ENCODE peak calls at places on chromosome 20, in nine cellular contexts. Y is SW480; A is Daoy; B is mucosa of gallbladder; R is EL; D is T-cell; J is SW 1271; N is activated effector memory CD4-positive, alpha-beta T cell treated with Interleukin-2 at 50 U/mL for 16 hours; K is activated CD8-positive, alpha-beta memory T cell treated with anti-CD3 and anti-CD28 coated beads for 4 hours. T is an unnamed sample.
A peak's percentile ranks its signal among the peaks of the same experiment; 100 is the strongest.

GRCh38 chr20:45343867-45344721 is 4.1 kb downstream of the SDC4 start:
- DNase-seq in D (no peak), N (no peak), R (peak; percentile 96), A (peak; percentile 90), K (no peak), J (peak; percentile 88), Y (peak; percentile 92), B (peak; percentile 74), T (peak; percentile 87)

GRCh38 chr20:41482647-41483552 is 116.3 kb upstream of the EMILIN3 start:
- DNase-seq in N (no peak), B (no peak), Y (no peak), K (no peak), A (peak; percentile 11), R (peak; percentile 95), D (no peak), J (peak; percentile 76), T (peak; percentile 43)

GRCh38 chr20:2840967-2841531 is 504 bp downstream of the VPS16 start:
- DNase-seq in D (peak; percentile 17), R (peak; percentile 85), J (peak; percentile 80), A (peak; percentile 76), B (peak; percentile 27), N (no peak), K (no peak), Y (peak; percentile 54), T (no peak)

GRCh38 chr20:24608926-24609667 is 139.7 kb downstream of the SYNDIG1 start:
- DNase-seq in K (no peak), Y (no peak), J (no peak), R (no peak), N (no peak), B (no peak), A (no peak), D (no peak), T (no peak)

GRCh38 chr20:62496525-62497218 is 20.9 kb upstream of the GATA5 start:
- DNase-seq in N (no peak), R (no peak), J (no peak), D (no peak), A (peak; percentile 36), K (no peak), Y (no peak), B (no peak), T (no peak)

GRCh38 chr20:17863577-17864292 is 104.9 kb downstream of the SNX5 start:
- DNase-seq in Y (peak; percentile 79), R (no peak), D (no peak), N (no peak), B (peak; percentile 84), K (no peak), J (no peak), A (no peak), T (no peak)

GRCh38 chr20:23920936-23921335 is 41.4 kb upstream of the CST5 start:
- DNase-seq in K (no peak), B (no peak), N (no peak), J (no peak), D (no peak), Y (no peak), R (no peak), A (no peak), T (no peak)

GRCh38 chr20:53917145-53918009 is 153.0 kb downstream of the BCAS1 start:
- DNase-seq in Y (no peak), B (peak; percentile 72), D (no peak), J (no peak), N (no peak), R (peak; percentile 71), A (peak; percentile 75), K (no peak), T (no peak)

GRCh38 chr20:64256282-64256947 is 867 bp downstream of the PCMTD2 start:
- DNase-seq in D (no peak), R (no peak), A (no peak), J (no peak), N (no peak), B (no peak), Y (no peak), K (no peak), T (no peak)

GRCh38 chr20:33465536-33466302 is 22.2 kb upstream of the SNTA1 start:
- DNase-seq in R (no peak), D (no peak), Y (no peak), A (no peak), K (no peak), J (no peak), B (no peak), N (no peak), T (no peak)

GRCh38 chr20:3364323-3365013 is 43.0 kb downstream of the DNAAF9 start:
- DNase-seq in A (no peak), D (no peak), B (no peak), J (no peak), R (no peak), K (no peak), Y (no peak), N (no peak), T (no peak)

GRCh38 chr20:35395728-35396127 is 16.0 kb downstream of the UQCC1 start:
- DNase-seq in K (no peak), J (no peak), A (peak; percentile 80), R (peak; percentile 92), N (no peak), D (no peak), B (no peak), Y (no peak), T (no peak)

GRCh38 chr20:34637245-34638185 is 39.4 kb downstream of the PIGU start:
- DNase-seq in R (peak; percentile 62), K (no peak), J (no peak), N (no peak), D (no peak), Y (no peak), B (peak; percentile 30), A (no peak), T (no peak)

GRCh38 chr20:17912916-17913315 is 55.7 kb downstream of the SNX5 start:
- DNase-seq in Y (no peak), D (no peak), J (no peak), K (no peak), A (no peak), R (peak; percentile 48), N (no peak), B (no peak), T (no peak)

GRCh38 chr20:61954276-61955021 is 111.2 kb downstream of the TAF4 start:
- DNase-seq in Y (no peak), A (no peak), J (no peak), K (no peak), R (no peak), B (no peak), D (no peak), N (no peak), T (no peak)

GRCh38 chr20:6705106-6705766 is 62.2 kb upstream of the BMP2 start:
- DNase-seq in D (no peak), A (no peak), N (no peak), J (no peak), K (no peak), B (no peak), R (peak; percentile 22), Y (peak; percentile 6), T (no peak)

GRCh38 chr20:16714242-16714641 is 15.6 kb upstream of the SNRPB2 start:
- DNase-seq in K (no peak), Y (no peak), A (no peak), D (no peak), J (no peak), N (no peak), R (no peak), B (no peak), T (no peak)

GRCh38 chr20:14612389-14612788 is 275.0 kb upstream of the FLRT3 start:
- DNase-seq in D (no peak), N (no peak), B (no peak), K (no peak), R (no peak), J (no peak), Y (peak; percentile 37), A (no peak), T (no peak)

T was measured in HFF-Myc.